ENCODE peak calls at places on chromosomes 11 and 22, in five cellular contexts. D, C, W, Z and M are unnamed samples.

GRCh38 chr11:70663815-70664214 is 265.5 kb downstream of the CTTN start:
- DNase-seq in D (no peak), C (peak), W (no peak), Z (no peak), M (no peak)

GRCh38 chr11:67027483-67027930 is 4.6 kb downstream of the SYT12 start:
- DNase-seq in D (peak), C (no peak), W (no peak), Z (no peak), M (no peak)

GRCh38 chr11:8928981-8929615 is 3.6 kb downstream of the C11orf16 start:
- DNase-seq in D (no peak), C (no peak), W (no peak), Z (no peak), M (no peak)

GRCh38 chr11:61061081-61061826 is 41.0 kb upstream of the CD5 start:
- DNase-seq in D (no peak), C (no peak), W (peak), Z (peak), M (no peak)

GRCh38 chr11:135036488-135037297 is 624.7 kb upstream of the B3GAT1 start:
- DNase-seq in D (no peak), C (no peak), W (no peak), Z (peak), M (no peak)

GRCh38 chr22:43077121-43077877 is 11.9 kb downstream of the TTLL1 start:
- DNase-seq in D (no peak), C (no peak), W (no peak), Z (no peak), M (no peak)

GRCh38 chr22:40547729-40548143 is 88.8 kb downstream of the MRTFA start:
- DNase-seq in D (no peak), C (no peak), W (no peak), Z (no peak), M (no peak)

GRCh38 chr11:128904872-128905344 is 13.8 kb downstream of the KCNJ5 start:
- DNase-seq in D (no peak), C (peak), W (no peak), Z (no peak), M (peak)

GRCh38 chr11:60917267-60917666 is 3.3 kb downstream of the TMEM109 start:
- DNase-seq in D (no peak), C (no peak), W (no peak), Z (no peak), M (no peak)

GRCh38 chr11:2593393-2593950 is 106.3 kb downstream of the KCNQ1OT1 start:
- DNase-seq in D (no peak), C (no peak), W (no peak), Z (no peak), M (no peak)

GRCh38 chr11:10302744-10303557 is 1.9 kb upstream of the ADM start:
- DNase-seq in D (peak), C (peak), W (no peak), Z (peak), M (no peak)

GRCh38 chr11:17013548-17014320 is 480 bp downstream of the PLEKHA7 start:
- DNase-seq in D (peak), C (peak), W (no peak), Z (no peak), M (peak)

GRCh38 chr11:113885897-113886296 is 10.5 kb upstream of the USP28 start:
- DNase-seq in D (no peak), C (no peak), W (no peak), Z (no peak), M (no peak)

GRCh38 chr11:60925685-60926267 is 1.5 kb downstream of the TMEM132A start:
- DNase-seq in D (peak), C (peak), W (no peak), Z (no peak), M (no peak)

GRCh38 chr11:124676386-124676785 is 2.7 kb downstream of the SPA17 start:
- DNase-seq in D (no peak), C (no peak), W (no peak), Z (no peak), M (no peak)

GRCh38 chr11:68974421-68975194 is 6.2 kb downstream of the MRGPRD start:
- DNase-seq in D (peak), C (no peak), W (peak), Z (peak), M (peak)

GRCh38 chr11:10770626-10771254 is 19.7 kb downstream of the CTR9 start:
- DNase-seq in D (peak), C (peak), W (peak), Z (peak), M (no peak)

GRCh38 chr11:9313648-9314290 is 624 bp downstream of the TMEM41B start:
- DNase-seq in D (no peak), C (no peak), W (no peak), Z (peak), M (no peak)

GRCh38 chr22:29157759-29158535 is 47.7 kb upstream of the EMID1 start:
- DNase-seq in D (no peak), C (no peak), W (peak), Z (peak), M (no peak)

GRCh38 chr22:44664149-44664548 is 37.9 kb upstream of the PRR5 start:
- DNase-seq in D (no peak), C (peak), W (no peak), Z (no peak), M (no peak)

DNA sequence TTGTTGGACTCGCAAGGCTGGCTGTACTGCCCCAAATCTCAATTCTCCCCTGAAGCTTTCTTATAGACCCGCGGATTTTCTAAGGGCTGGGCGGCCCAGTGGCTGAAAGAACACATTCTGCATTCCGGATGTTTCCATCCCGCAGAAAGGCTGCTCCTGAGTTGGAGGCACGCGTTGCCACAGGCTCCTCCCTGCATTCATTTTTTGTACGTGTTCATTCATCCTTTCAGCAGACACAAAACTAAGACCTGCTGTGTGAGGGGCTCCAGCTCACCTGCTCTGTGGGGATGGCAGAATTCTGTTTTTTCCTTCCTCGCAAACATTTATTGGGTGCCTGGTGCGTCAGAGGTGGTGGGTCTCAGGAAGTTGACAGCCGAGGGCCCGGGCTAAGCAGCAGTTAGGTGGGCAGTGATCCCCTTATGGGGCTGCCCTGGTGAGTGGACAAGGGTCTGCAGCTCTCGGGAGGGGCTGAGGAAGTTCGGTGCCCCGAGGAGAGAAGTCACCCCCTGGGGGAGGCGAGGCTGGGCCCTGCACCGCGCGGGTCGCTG is 23.7 kb downstream of the SHANK3 start:
- DNase-seq in D (no peak), C (no peak), W (no peak), Z (no peak), M (no peak)
- TF ChIP-seq JUND in D (no peak), C (no peak), W (no peak), Z (no peak), M (no peak)

GRCh38 chr22:37036655-37037377 is 14.7 kb upstream of the KCTD17 start:
- DNase-seq in D (no peak), C (no peak), W (no peak), Z (no peak), M (no peak)
- TF ChIP-seq JUND in D (no peak), C (no peak), W (no peak), Z (no peak), M (no peak)

DNA sequence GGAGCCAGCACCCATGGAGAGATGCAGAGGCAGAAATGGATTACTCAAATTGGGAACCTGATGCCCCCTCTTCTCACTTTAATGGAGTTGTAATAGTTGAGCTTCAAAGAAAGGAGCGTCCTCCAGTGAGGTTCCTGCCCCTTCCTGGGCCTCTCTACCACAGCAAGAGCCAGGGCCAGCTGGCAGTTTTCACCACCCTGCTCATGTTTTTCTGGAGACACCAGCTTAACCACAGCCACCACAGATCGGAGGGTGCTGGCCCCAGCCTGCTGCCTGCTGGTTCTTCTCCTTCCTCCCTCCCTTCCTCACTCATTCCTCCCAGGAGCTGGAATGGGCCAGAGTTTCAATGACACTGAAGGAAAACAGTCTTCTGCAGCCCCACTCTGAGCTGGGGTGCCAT is 57.8 kb downstream of the TRAF6 start:
- DNase-seq in D (no peak), C (no peak), W (no peak), Z (no peak), M (no peak)
- TF ChIP-seq JUND in D (no peak), C (no peak), W (no peak), Z (no peak), M (no peak)

GRCh38 chr22:25728064-25728463 is 13.9 kb upstream of the MYO18B start:
- DNase-seq in D (no peak), C (no peak), W (no peak), Z (no peak), M (no peak)

GRCh38 chr22:25718109-25718830 is 23.7 kb upstream of the MYO18B start:
- DNase-seq in D (no peak), C (no peak), W (no peak), Z (no peak), M (no peak)

GRCh38 chr22:25716637-25717036 is 25.4 kb upstream of the MYO18B start:
- DNase-seq in D (no peak), C (no peak), W (no peak), Z (no peak), M (no peak)

GRCh38 chr22:25726241-25726640 is 15.7 kb upstream of the MYO18B start:
- DNase-seq in D (no peak), C (no peak), W (no peak), Z (peak), M (no peak)

GRCh38 chr22:25722223-25723015 is 19.6 kb upstream of the MYO18B start:
- DNase-seq in D (no peak), C (no peak), W (no peak), Z (no peak), M (no peak)
- TF ChIP-seq JUND in D (no peak), C (no peak), W (no peak), Z (no peak), M (no peak)

GRCh38 chr22:36332623-36333331 is 55.0 kb downstream of the MYH9 start:
- DNase-seq in D (no peak), C (no peak), W (no peak), Z (peak), M (no peak)

GRCh38 chr22:36333632-36334031 is 54.1 kb downstream of the MYH9 start:
- DNase-seq in D (peak), C (no peak), W (no peak), Z (no peak), M (no peak)

GRCh38 chr22:36330655-36331305 is 57.0 kb downstream of the MYH9 start:
- DNase-seq in D (no peak), C (no peak), W (no peak), Z (peak), M (no peak)

GRCh38 chr22:36331306-36331911 is 56.4 kb downstream of the MYH9 start:
- DNase-seq in D (no peak), C (peak), W (peak), Z (peak), M (no peak)

DNA sequence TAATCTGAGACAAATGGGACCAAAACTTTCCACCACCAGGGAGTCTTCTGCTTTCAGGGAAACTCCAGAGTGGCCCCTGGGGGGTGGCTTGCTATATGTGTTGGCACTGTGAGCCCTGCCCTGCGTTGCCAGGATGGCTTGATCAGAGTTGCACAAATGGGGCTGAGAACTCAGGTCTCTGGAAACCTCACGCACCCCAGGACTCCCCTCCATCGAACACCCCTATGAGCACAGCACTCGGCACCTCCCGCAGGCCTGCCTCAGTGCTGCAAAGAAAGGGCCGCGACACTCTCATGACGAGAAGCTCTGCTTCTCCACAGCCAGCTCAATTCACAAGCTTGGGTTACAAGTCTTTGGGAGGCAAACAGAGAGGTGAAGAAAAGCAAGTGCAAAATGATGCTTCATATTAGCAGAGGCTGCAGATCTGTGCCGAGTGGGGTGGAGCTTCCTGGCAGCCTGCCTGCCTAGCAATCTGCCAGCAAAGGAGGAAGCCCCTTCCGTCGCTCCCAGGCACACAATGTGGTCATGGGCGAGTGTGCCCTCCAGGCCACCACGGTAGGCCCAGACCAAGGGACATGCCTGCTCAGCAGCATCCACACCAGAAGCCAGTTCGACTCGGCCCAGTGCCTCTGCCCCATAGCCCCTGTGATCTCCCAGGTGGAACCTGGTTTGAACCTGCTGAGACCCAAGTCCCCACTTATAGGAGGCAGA is 55.7 kb downstream of the MYH9 start:
- DNase-seq in D (no peak), C (peak), W (no peak), Z (no peak), M (no peak)
- TF ChIP-seq JUND in D (no peak), C (no peak), W (no peak), Z (no peak), M (no peak)

GRCh38 chr22:46581580-46582244 is 38.5 kb upstream of the GRAMD4 start:
- DNase-seq in D (no peak), C (no peak), W (no peak), Z (no peak), M (no peak)
- TF ChIP-seq JUND in D (no peak), C (no peak), W (no peak), Z (no peak), M (no peak)

GRCh38 chr11:64246874-64247728 is at the start of gene PPP1R14B:
- DNase-seq in D (peak), C (peak), W (no peak), Z (peak), M (no peak)
- TF ChIP-seq JUND in D (no peak), C (no peak), W (no peak), Z (peak), M (no peak)

GRCh38 chr11:110184974-110185597 is 91.9 kb downstream of the ZC3H12C start:
- DNase-seq in D (no peak), C (no peak), W (peak), Z (no peak), M (no peak)
- TF ChIP-seq JUND in D (no peak), C (no peak), W (peak), Z (no peak), M (no peak)